ENCODE peak calls at places on chromosomes 16 and 17, in four cellular contexts. R is IMR-90, V is stomach, A is body of pancreas. G is an unnamed sample.

GRCh38 chr17:19709841-19710240 is 6.5 kb downstream of the SLC47A2 start:
- DNase-seq in R (no peak), V (no peak), A (no peak), G (no peak)

GRCh38 chr17:59893617-59894100 is 738 bp downstream of the RPS6KB1 start:
- DNase-seq in R (peak; percentile 8), V (no peak), A (no peak), G (no peak)

GRCh38 chr17:31564883-31565297 is 173.4 kb downstream of the RAB11FIP4 start:
- DNase-seq in R (peak; percentile 75), V (no peak), A (peak; percentile 41), G (no peak)

GRCh38 chr17:82933911-82934310 is 94.1 kb upstream of the ZNF750 start:
- DNase-seq in R (no peak), V (peak; percentile 17), A (peak; percentile 11), G (no peak)

GRCh38 chr16:81204794-81205680 is 33.5 kb upstream of the BCO1 start:
- DNase-seq in R (peak; percentile 64), V (peak; percentile 48), A (peak; percentile 50), G (peak; percentile 51)

GRCh38 chr16:11852092-11852809 is 909 bp upstream of the RSL1D1 start:
- DNase-seq in R (peak; percentile 37), V (no peak), A (no peak), G (no peak)

GRCh38 chr17:71208111-71208704 is 912.6 kb upstream of the SOX9 start:
- DNase-seq in R (peak; percentile 92), V (no peak), A (no peak), G (no peak)

GRCh38 chr17:35486920-35487727 is 38.6 kb upstream of the SLFN13 start:
- DNase-seq in R (peak; percentile 56), V (peak; percentile 52), A (peak; percentile 35), G (peak; percentile 47)

GRCh38 chr16:17154981-17155380 is 315.8 kb downstream of the XYLT1 start:
- DNase-seq in R (no peak), V (no peak), A (no peak), G (no peak)

GRCh38 chr17:61307905-61308886 is 91.4 kb upstream of the TBX2 start:
- DNase-seq in R (peak; percentile 99), V (no peak), A (no peak), G (no peak)

GRCh38 chr17:34763727-34764665 is 184.6 kb downstream of the TMEM132E start:
- DNase-seq in R (peak; percentile 0), V (no peak), A (no peak), G (no peak)

GRCh38 chr17:1177099-1177996 is 2.4 kb downstream of the ABR start:
- DNase-seq in R (peak; percentile 44), V (no peak), A (no peak), G (no peak)

GRCh38 chr17:77085916-77086432 is 54.8 kb upstream of the SEC14L1 start:
- DNase-seq in R (no peak), V (no peak), A (no peak), G (no peak)

GRCh38 chr17:40922239-40922638 is 15.2 kb downstream of the KRT23 start:
- DNase-seq in R (peak; percentile 88), V (peak; percentile 32), A (no peak), G (no peak)

GRCh38 chr17:951388-952132 is 28.0 kb downstream of the NXN start:
- DNase-seq in R (peak; percentile 89), V (no peak), A (peak; percentile 41), G (no peak)

GRCh38 chr16:70473446-70474319 is 19.3 kb downstream of the FCSK start:
- DNase-seq in R (no peak), V (no peak), A (no peak), G (no peak)

GRCh38 chr17:43018008-43018853 is 4.0 kb downstream of the VAT1 start:
- DNase-seq in R (no peak), V (no peak), A (no peak), G (no peak)

GRCh38 chr16:89575247-89576172 is at the start of gene CPNE7:
- DNase-seq in R (no peak), V (no peak), A (no peak), G (no peak)

GRCh38 chr16:13392341-13392740 is 490.9 kb downstream of the SHISA9 start:
- DNase-seq in R (no peak), V (no peak), A (no peak), G (no peak)

GRCh38 chr17:56324676-56325075 is 171.4 kb downstream of the ANKFN1 start:
- DNase-seq in R (no peak), V (no peak), A (no peak), G (no peak)

GRCh38 chr17:5638596-5638995 is 54.3 kb upstream of the NLRP1 start:
- DNase-seq in R (no peak), V (no peak), A (no peak), G (no peak)

GRCh38 chr16:35691057-35691456 is 2231.6 kb downstream of the TP53TG3F start:
- DNase-seq in R (no peak), V (no peak), A (no peak), G (no peak)

GRCh38 chr16:19765860-19766553 is 47.9 kb downstream of the IQCK start:
- DNase-seq in R (no peak), V (peak; percentile 68), A (no peak), G (no peak)

GRCh38 chr17:44363613-44364159 is at the start of gene FAM171A2:
- DNase-seq in R (peak; percentile 41), V (peak; percentile 62), A (peak; percentile 59), G (peak; percentile 40)

GRCh38 chr17:44900894-44901293 is 1.6 kb upstream of the EFTUD2 start:
- DNase-seq in R (peak; percentile 83), V (no peak), A (no peak), G (no peak)

GRCh38 chr16:46736695-46737094 is 11.4 kb downstream of the MYLK3 start:
- DNase-seq in R (no peak), V (no peak), A (no peak), G (no peak)

GRCh38 chr17:62057696-62058095 is 7.4 kb downstream of the MED13 start:
- DNase-seq in R (peak; percentile 35), V (no peak), A (no peak), G (no peak)

GRCh38 chr17:17808706-17809432 is 27.9 kb downstream of the SREBF1 start:
- DNase-seq in R (peak; percentile 37), V (no peak), A (no peak), G (no peak)

GRCh38 chr17:12097326-12097725 is 76.6 kb downstream of the MAP2K4 start:
- DNase-seq in R (no peak), V (no peak), A (no peak), G (no peak)

GRCh38 chr17:28331891-28332420 is 3.3 kb downstream of the IFT20 start:
- DNase-seq in R (no peak), V (peak; percentile 14), A (peak; percentile 39), G (peak; percentile 87)

GRCh38 chr16:65845466-65846209 is 520.9 kb upstream of the CDH5 start:
- DNase-seq in R (peak; percentile 1), V (no peak), A (no peak), G (no peak)

GRCh38 chr17:2087597-2088211 is 32.8 kb downstream of the HIC1 start:
- DNase-seq in R (peak; percentile 12), V (no peak), A (no peak), G (no peak)

GRCh38 chr16:4361944-4362311 is 9.7 kb upstream of the VASN start:
- DNase-seq in R (no peak), V (no peak), A (no peak), G (no peak)

GRCh38 chr16:77273-77806 is 685 bp upstream of the MPG start:
- DNase-seq in R (peak; percentile 61), V (peak; percentile 39), A (no peak), G (peak; percentile 30)

GRCh38 chr16:50981951-50982350 is 169.1 kb downstream of the SALL1 start:
- DNase-seq in R (no peak), V (no peak), A (no peak), G (no peak)

DNA sequence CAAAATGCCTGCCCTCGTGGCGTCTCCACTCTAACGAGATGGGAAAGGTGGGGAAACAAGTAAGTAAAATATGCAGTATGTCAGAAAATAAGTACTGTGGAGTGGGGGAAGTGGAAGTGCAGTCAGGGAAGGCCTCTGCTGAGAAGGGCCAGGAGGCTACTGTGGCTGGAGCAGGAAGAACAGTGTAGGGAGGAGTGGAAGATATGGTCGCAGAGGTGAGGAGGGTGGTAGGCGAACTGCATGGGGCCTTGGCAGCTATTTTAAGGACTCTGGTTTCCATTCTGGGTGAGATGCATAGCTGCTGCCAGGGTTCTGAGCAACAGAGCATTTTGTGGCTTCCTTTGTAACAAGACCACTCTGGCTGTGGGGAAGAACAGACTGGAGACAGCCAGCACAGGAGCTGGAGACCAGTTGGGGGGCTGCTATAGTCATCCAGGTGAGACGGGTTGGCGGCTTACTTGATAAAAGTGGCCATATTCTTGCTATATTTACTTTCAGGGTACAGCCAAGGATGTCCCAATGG is 42.7 kb downstream of the CYTH1 start:
- DNase-seq in R (no peak), V (no peak), A (no peak), G (no peak)
- H3K4me1 ChIP-seq in R (peaks cover 12% of the 10 kb centered on the region), V (peaks cover 70% of the 10 kb centered on the region), A (peaks cover 23% of the 10 kb centered on the region), G (peaks cover 11% of the 10 kb centered on the region)

GRCh38 chr16:16096161-16096857 is 127.0 kb downstream of the ABCC6 start:
- DNase-seq in R (peak; percentile 82), V (no peak), A (peak; percentile 33), G (no peak)
- H3K4me1 ChIP-seq in R (peaks cover 23% of the 10 kb centered on the region), V (peaks cover 75% of the 10 kb centered on the region), A (peaks cover 59% of the 10 kb centered on the region), G (no peaks in the 10 kb centered on the region)

GRCh38 chr16:73067671-73068545 is 20.0 kb upstream of the ZFHX3 start:
- DNase-seq in R (no peak), V (no peak), A (no peak), G (no peak)
- H3K4me1 ChIP-seq in R (peaks cover 38% of the 10 kb centered on the region), V (peaks cover 88% of the 10 kb centered on the region), A (peaks cover 45% of the 10 kb centered on the region), G (peaks cover 11% of the 10 kb centered on the region)

GRCh38 chr17:66449418-66449977 is 147.1 kb downstream of the PRKCA start:
- DNase-seq in R (no peak), V (no peak), A (no peak), G (no peak)

GRCh38 chr17:66451188-66452149 is 149.1 kb downstream of the PRKCA start:
- DNase-seq in R (no peak), V (peak; percentile 40), A (peak; percentile 45), G (peak; percentile 62)

GRCh38 chr17:66448008-66448644 is 145.7 kb downstream of the PRKCA start:
- DNase-seq in R (no peak), V (no peak), A (no peak), G (peak; percentile 80)

GRCh38 chr17:66450857-66451158 is 148.4 kb downstream of the PRKCA start:
- DNase-seq in R (no peak), V (no peak), A (no peak), G (no peak)

GRCh38 chr17:66450008-66450856 is 147.8 kb downstream of the PRKCA start:
- DNase-seq in R (no peak), V (no peak), A (no peak), G (no peak)
- H3K4me1 ChIP-seq in R (peaks cover 12% of the 10 kb centered on the region), V (peaks cover 45% of the 10 kb centered on the region), A (peaks cover 31% of the 10 kb centered on the region), G (peaks cover 20% of the 10 kb centered on the region)

GRCh38 chr16:85176541-85177447 is 64.5 kb upstream of the CIBAR2 start:
- DNase-seq in R (peak; percentile 52), V (no peak), A (no peak), G (no peak)
- H3K4me1 ChIP-seq in R (peaks cover 28% of the 10 kb centered on the region), V (peaks cover 60% of the 10 kb centered on the region), A (peaks cover 38% of the 10 kb centered on the region), G (no peaks in the 10 kb centered on the region)

GRCh38 chr17:66975188-66975587 is 10.7 kb downstream of the CACNG4 start:
- DNase-seq in R (no peak), V (no peak), A (no peak), G (no peak)
- H3K4me1 ChIP-seq in R (peaks cover 5% of the 10 kb centered on the region), V (peaks cover 1% of the 10 kb centered on the region), A (no peaks in the 10 kb centered on the region), G (no peaks in the 10 kb centered on the region)

G was measured in small intestine.